ENCODE peak calls at places on chromosomes 12 and 14, in five cellular contexts. I is substantia nigra, B is left lung, L is germinal center, J is pulmonary artery endothelial cell. G is an unnamed sample.

GRCh38 chr12:54419088-54419887 is at the start of gene ITGA5:
- DNase-seq in I (no peak), B (peak), L (no peak), J (no peak), G (peak)

GRCh38 chr14:102560436-102561261 is 31.8 kb upstream of the RCOR1 start:
- DNase-seq in I (no peak), B (no peak), L (peak), J (no peak), G (no peak)

GRCh38 chr14:38197761-38198345 is 9.9 kb upstream of the SSTR1 start:
- DNase-seq in I (no peak), B (no peak), L (no peak), J (no peak), G (no peak)

GRCh38 chr14:54650331-54651017 is 83.5 kb downstream of the SAMD4A start:
- DNase-seq in I (no peak), B (no peak), L (no peak), J (peak), G (peak)

GRCh38 chr12:104458645-104459555 is 2.2 kb downstream of the CHST11 start:
- DNase-seq in I (no peak), B (no peak), L (peak), J (no peak), G (no peak)

GRCh38 chr12:80598004-80598606 is 109.3 kb upstream of the MYF6 start:
- DNase-seq in I (no peak), B (no peak), L (no peak), J (peak), G (no peak)

GRCh38 chr14:93713726-93714405 is 74.4 kb downstream of the PRIMA1 start:
- DNase-seq in I (no peak), B (peak), L (no peak), J (no peak), G (no peak)

GRCh38 chr12:130633771-130634170 is 82.3 kb downstream of the RIMBP2 start:
- DNase-seq in I (peak), B (no peak), L (no peak), J (no peak), G (peak)

GRCh38 chr12:107826276-107826675 is 51.8 kb downstream of the ASCL4 start:
- DNase-seq in I (no peak), B (no peak), L (no peak), J (no peak), G (no peak)

GRCh38 chr12:977163-977562 is 13.9 kb upstream of the ERC1 start:
- DNase-seq in I (no peak), B (no peak), L (no peak), J (no peak), G (no peak)

GRCh38 chr12:54984602-54985376 is at the start of gene TESPA1:
- DNase-seq in I (no peak), B (peak), L (peak), J (no peak), G (no peak)

GRCh38 chr14:96084796-96085195 is 45.6 kb downstream of the C14orf132 start:
- DNase-seq in I (no peak), B (no peak), L (no peak), J (no peak), G (no peak)

GRCh38 chr12:46386360-46386867 is 13.8 kb upstream of the SLC38A2 start:
- DNase-seq in I (no peak), B (no peak), L (no peak), J (no peak), G (no peak)

GRCh38 chr12:107748472-107748871 is 12.5 kb downstream of the PRDM4 start:
- DNase-seq in I (no peak), B (no peak), L (no peak), J (peak), G (no peak)

GRCh38 chr12:124365726-124366430 is 71.0 kb downstream of the RFLNA start:
- DNase-seq in I (peak), B (no peak), L (no peak), J (no peak), G (peak)

GRCh38 chr14:52879958-52880357 is 70.9 kb downstream of the FERMT2 start:
- DNase-seq in I (no peak), B (no peak), L (no peak), J (no peak), G (no peak)

GRCh38 chr12:108630481-108631207 is 3.0 kb downstream of the SELPLG start:
- DNase-seq in I (no peak), B (no peak), L (no peak), J (no peak), G (no peak)

GRCh38 chr12:78726854-78727253 is 137.7 kb upstream of the SYT1 start:
- DNase-seq in I (no peak), B (no peak), L (no peak), J (no peak), G (no peak)

GRCh38 chr12:57983150-57983857 is 41.9 kb downstream of the ATP23 start:
- DNase-seq in I (no peak), B (no peak), L (no peak), J (peak), G (peak)

GRCh38 chr14:86799244-86799647 is 1193.7 kb downstream of the GALC start:
- DNase-seq in I (no peak), B (no peak), L (no peak), J (no peak), G (no peak)

GRCh38 chr14:32576088-32576795 is 247.1 kb downstream of the AKAP6 start:
- DNase-seq in I (peak), B (no peak), L (peak), J (peak), G (peak)

GRCh38 chr12:17076335-17076734 is 470.4 kb upstream of the LMO3 start:
- DNase-seq in I (no peak), B (no peak), L (no peak), J (no peak), G (no peak)